ENCODE peak calls at places on chromosomes 5 and 9, in ten cellular contexts. A, R, P, V, B, N, H, Y, W and L are unnamed samples.

GRCh38 chr9:112520646-112521045 is 34.0 kb downstream of the KIAA1958 start:
- DNase-seq in A (no peak), R (no peak), P (no peak), V (no peak), B (no peak), N (no peak), H (no peak), Y (no peak), W (no peak), L (no peak)

GRCh38 chr5:76691470-76692273 is 24.3 kb upstream of the F2R start:
- DNase-seq in A (no peak), R (no peak), P (peak), V (no peak), B (no peak), N (no peak), H (no peak), Y (no peak), W (no peak), L (peak)

GRCh38 chr9:77291714-77292113 is 114.4 kb downstream of the VPS13A start:
- DNase-seq in A (no peak), R (peak), P (no peak), V (peak), B (no peak), N (peak), H (no peak), Y (no peak), W (no peak), L (peak)

GRCh38 chr5:126435714-126436113 is 12.5 kb downstream of the GRAMD2B start:
- DNase-seq in A (no peak), R (no peak), P (no peak), V (no peak), B (no peak), N (no peak), H (no peak), Y (no peak), W (no peak), L (no peak)

GRCh38 chr9:96067004-96067403 is 191.5 kb downstream of the ERCC6L2 start:
- DNase-seq in A (no peak), R (no peak), P (peak), V (no peak), B (no peak), N (no peak), H (no peak), Y (no peak), W (no peak), L (no peak)

GRCh38 chr5:178545156-178545555 is 45.0 kb downstream of the COL23A1 start:
- DNase-seq in A (no peak), R (no peak), P (no peak), V (no peak), B (no peak), N (no peak), H (no peak), Y (no peak), W (no peak), L (no peak)

GRCh38 chr9:107093365-107094060 is 189.6 kb upstream of the RAD23B start:
- DNase-seq in A (no peak), R (no peak), P (no peak), V (no peak), B (no peak), N (no peak), H (no peak), Y (no peak), W (no peak), L (no peak)

GRCh38 chr5:1312993-1313833 is 18.3 kb upstream of the TERT start:
- DNase-seq in A (peak), R (no peak), P (no peak), V (peak), B (no peak), N (peak), H (no peak), Y (no peak), W (peak), L (no peak)

GRCh38 chr9:128222026-128222425 is 18.8 kb downstream of the DNM1 start:
- DNase-seq in A (no peak), R (no peak), P (no peak), V (no peak), B (no peak), N (no peak), H (no peak), Y (no peak), W (no peak), L (no peak)

GRCh38 chr9:78985084-78985738 is 586.6 kb upstream of the TLE4 start:
- DNase-seq in A (no peak), R (no peak), P (no peak), V (no peak), B (no peak), N (peak), H (no peak), Y (no peak), W (no peak), L (peak)

GRCh38 chr9:24351258-24351657 is 194.4 kb downstream of the IZUMO3 start:
- DNase-seq in A (no peak), R (no peak), P (no peak), V (no peak), B (no peak), N (no peak), H (no peak), Y (no peak), W (no peak), L (no peak)

GRCh38 chr9:103802068-103802467 is 292.0 kb upstream of the SMC2 start:
- DNase-seq in A (no peak), R (no peak), P (no peak), V (no peak), B (no peak), N (no peak), H (no peak), Y (no peak), W (no peak), L (no peak)

GRCh38 chr5:148794729-148795590 is 31.5 kb upstream of the ADRB2 start:
- DNase-seq in A (no peak), R (no peak), P (no peak), V (peak), B (no peak), N (no peak), H (no peak), Y (no peak), W (no peak), L (peak)

GRCh38 chr5:158670199-158670598 is 429.5 kb downstream of the EBF1 start:
- DNase-seq in A (no peak), R (no peak), P (no peak), V (no peak), B (no peak), N (no peak), H (no peak), Y (no peak), W (no peak), L (no peak)

GRCh38 chr9:73896061-73896460 is 601.1 kb upstream of the RORB start:
- DNase-seq in A (no peak), R (no peak), P (no peak), V (no peak), B (no peak), N (no peak), H (no peak), Y (no peak), W (no peak), L (no peak)

GRCh38 chr9:80797841-80798688 is 891.3 kb downstream of the TLE1 start:
- DNase-seq in A (no peak), R (no peak), P (peak), V (no peak), B (no peak), N (no peak), H (no peak), Y (no peak), W (no peak), L (peak)

GRCh38 chr5:10424124-10424731 is 17.5 kb upstream of the ROPN1L start:
- DNase-seq in A (peak), R (peak), P (no peak), V (peak), B (no peak), N (peak), H (no peak), Y (no peak), W (peak), L (peak)

GRCh38 chr5:176461349-176461748 is 13.2 kb downstream of the FAF2 start:
- DNase-seq in A (no peak), R (no peak), P (no peak), V (no peak), B (no peak), N (no peak), H (no peak), Y (no peak), W (no peak), L (no peak)

GRCh38 chr9:128412120-128412790 is 8.4 kb upstream of the CERCAM start:
- DNase-seq in A (peak), R (peak), P (no peak), V (peak), B (no peak), N (peak), H (no peak), Y (no peak), W (peak), L (peak)

GRCh38 chr5:160166069-160166972 is 47.1 kb upstream of the PWWP2A start:
- DNase-seq in A (no peak), R (no peak), P (no peak), V (no peak), B (no peak), N (no peak), H (no peak), Y (no peak), W (no peak), L (no peak)

GRCh38 chr5:6596388-6596787 is 36.5 kb downstream of the NSUN2 start:
- DNase-seq in A (no peak), R (no peak), P (no peak), V (no peak), B (no peak), N (no peak), H (no peak), Y (peak), W (no peak), L (no peak)

GRCh38 chr5:10374032-10374431 is 20.5 kb downstream of the MARCHF6 start:
- DNase-seq in A (no peak), R (no peak), P (no peak), V (no peak), B (no peak), N (no peak), H (no peak), Y (no peak), W (no peak), L (no peak)

GRCh38 chr9:4375424-4376195 is 75.7 kb upstream of the GLIS3 start:
- DNase-seq in A (no peak), R (peak), P (no peak), V (peak), B (no peak), N (no peak), H (no peak), Y (no peak), W (peak), L (peak)

GRCh38 chr5:55427157-55427556 is 107.6 kb downstream of the PLPP1 start:
- DNase-seq in A (no peak), R (no peak), P (peak), V (no peak), B (no peak), N (no peak), H (no peak), Y (no peak), W (peak), L (peak)

GRCh38 chr9:72929542-72929941 is 23.3 kb downstream of the ALDH1A1 start:
- DNase-seq in A (no peak), R (no peak), P (no peak), V (no peak), B (no peak), N (no peak), H (no peak), Y (no peak), W (no peak), L (no peak)

GRCh38 chr5:168713051-168713450 is 133.9 kb upstream of the PANK3 start:
- DNase-seq in A (no peak), R (no peak), P (no peak), V (no peak), B (no peak), N (no peak), H (no peak), Y (no peak), W (no peak), L (no peak)

GRCh38 chr9:111147021-111147420 is 108.8 kb upstream of the LPAR1 start:
- DNase-seq in A (no peak), R (no peak), P (no peak), V (no peak), B (no peak), N (no peak), H (no peak), Y (no peak), W (no peak), L (no peak)

GRCh38 chr5:137605377-137605776 is 106.3 kb upstream of the SPOCK1 start:
- DNase-seq in A (no peak), R (peak), P (no peak), V (peak), B (no peak), N (peak), H (peak), Y (no peak), W (peak), L (no peak)

GRCh38 chr5:40991168-40991980 is 79.8 kb downstream of the MROH2B start:
- DNase-seq in A (no peak), R (no peak), P (peak), V (no peak), B (no peak), N (no peak), H (no peak), Y (peak), W (no peak), L (peak)

GRCh38 chr5:120538644-120539043 is 74.5 kb downstream of the PRR16 start:
- DNase-seq in A (no peak), R (no peak), P (peak), V (no peak), B (no peak), N (no peak), H (no peak), Y (no peak), W (no peak), L (peak)

GRCh38 chr9:72909428-72909827 is 43.4 kb downstream of the ALDH1A1 start:
- DNase-seq in A (no peak), R (no peak), P (no peak), V (no peak), B (no peak), N (peak), H (no peak), Y (no peak), W (no peak), L (no peak)

GRCh38 chr9:72592501-72593403 is 71.3 kb downstream of the TMC1 start:
- DNase-seq in A (peak), R (peak), P (peak), V (peak), B (no peak), N (peak), H (peak), Y (no peak), W (peak), L (peak)

GRCh38 chr5:73917433-73917832 is 291.4 kb downstream of the ARHGEF28 start:
- DNase-seq in A (no peak), R (no peak), P (no peak), V (no peak), B (no peak), N (peak), H (peak), Y (no peak), W (peak), L (no peak)

GRCh38 chr5:164934039-164934438 is 1428.6 kb downstream of the MAT2B start:
- DNase-seq in A (no peak), R (peak), P (no peak), V (no peak), B (no peak), N (no peak), H (no peak), Y (no peak), W (no peak), L (no peak)